ENCODE peak calls at places on chromosomes 3 and 15, in six cellular contexts. K is AG09319, H is GM20000, E is BJ, R is hepatocyte, O is GM12864. V is an unnamed sample.

GRCh38 chr3:14773691-14774128 is 45.1 kb upstream of the FGD5 start:
- DNase-seq in K (no peak), H (no peak), E (no peak), R (no peak), O (no peak), V (no peak)

GRCh38 chr3:9747267-9747666 is 2.5 kb upstream of the OGG1 start:
- DNase-seq in K (no peak), H (no peak), E (no peak), R (no peak), O (no peak), V (no peak)

GRCh38 chr15:31440754-31441298 is 114.2 kb downstream of the KLF13 start:
- DNase-seq in K (no peak), H (no peak), E (no peak), R (peak), O (no peak), V (peak)

GRCh38 chr3:20511863-20512262 is 325.9 kb upstream of the SGO1 start:
- DNase-seq in K (peak), H (peak), E (peak), R (peak), O (no peak), V (peak)

GRCh38 chr15:44536298-44536961 is 517 bp upstream of the EIF3J start:
- DNase-seq in K (peak), H (no peak), E (peak), R (peak), O (no peak), V (no peak)

GRCh38 chr3:56314842-56315241 is 153.4 kb downstream of the ERC2 start:
- DNase-seq in K (peak), H (no peak), E (peak), R (no peak), O (no peak), V (no peak)

GRCh38 chr3:46663611-46664135 is 29.8 kb downstream of the ALS2CL start:
- DNase-seq in K (no peak), H (peak), E (no peak), R (peak), O (no peak), V (peak)

GRCh38 chr3:141828487-141829284 is 47.8 kb upstream of the ATP1B3 start:
- DNase-seq in K (no peak), H (no peak), E (no peak), R (peak), O (no peak), V (no peak)

GRCh38 chr15:101044625-101045235 is 125.6 kb downstream of the LRRK1 start:
- DNase-seq in K (no peak), H (no peak), E (no peak), R (no peak), O (no peak), V (no peak)

GRCh38 chr15:35061171-35062163 is 23.6 kb downstream of the NANOGP8 start:
- DNase-seq in K (peak), H (no peak), E (no peak), R (no peak), O (no peak), V (no peak)

GRCh38 chr15:64133619-64134018 is 17.9 kb upstream of the SNX22 start:
- DNase-seq in K (no peak), H (no peak), E (no peak), R (no peak), O (no peak), V (no peak)

GRCh38 chr3:186180891-186181471 is 72.1 kb upstream of the ETV5 start:
- DNase-seq in K (no peak), H (no peak), E (no peak), R (no peak), O (no peak), V (no peak)

GRCh38 chr3:30696403-30696819 is 90.0 kb downstream of the TGFBR2 start:
- DNase-seq in K (no peak), H (no peak), E (no peak), R (no peak), O (no peak), V (no peak)

GRCh38 chr3:30698549-30698948 is 92.1 kb downstream of the TGFBR2 start:
- DNase-seq in K (no peak), H (no peak), E (no peak), R (no peak), O (no peak), V (no peak)

GRCh38 chr3:30695302-30696061 is 89.1 kb downstream of the TGFBR2 start:
- DNase-seq in K (no peak), H (no peak), E (no peak), R (no peak), O (no peak), V (no peak)

GRCh38 chr3:30694668-30695067 is 88.3 kb downstream of the TGFBR2 start:
- DNase-seq in K (no peak), H (no peak), E (no peak), R (no peak), O (no peak), V (no peak)

DNA sequence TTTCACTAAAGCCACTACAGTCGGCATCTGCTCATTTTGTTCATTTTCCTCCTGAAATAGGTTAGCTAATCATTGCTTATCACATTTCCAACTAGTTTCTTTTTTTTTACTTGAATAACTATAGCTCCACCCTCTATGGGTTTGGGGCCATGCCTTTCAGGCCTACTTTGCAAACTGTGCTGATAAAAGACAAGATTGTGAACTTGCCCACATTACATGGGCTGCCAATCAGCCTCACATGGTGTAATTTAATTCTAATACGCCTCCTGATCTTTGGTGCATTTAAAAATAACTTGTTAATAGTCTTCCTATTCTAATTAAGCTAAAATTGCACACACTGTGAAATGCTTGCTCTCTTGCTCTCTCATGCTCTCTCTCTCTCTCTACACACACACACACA is 90.5 kb downstream of the TGFBR2 start:
- DNase-seq in K (no peak), H (no peak), E (no peak), R (no peak), O (no peak), V (no peak)
- TF ChIP-seq CTCF in K (no peak), H (no peak), E (no peak), R (no peak), O (no peak), V (no peak)

GRCh38 chr15:75596703-75597345 is 17.7 kb upstream of the PTPN9 start:
- DNase-seq in K (no peak), H (no peak), E (no peak), R (no peak), O (no peak), V (no peak)
- TF ChIP-seq CTCF in K (no peak), H (no peak), E (no peak), R (no peak), O (no peak), V (no peak)

GRCh38 chr3:76024640-76025039 is 239.3 kb upstream of the ZNF717 start:
- DNase-seq in K (no peak), H (no peak), E (no peak), R (peak), O (no peak), V (no peak)
- TF ChIP-seq CTCF in K (peak), H (no peak), E (peak), R (peak), O (no peak), V (no peak)

DNA sequence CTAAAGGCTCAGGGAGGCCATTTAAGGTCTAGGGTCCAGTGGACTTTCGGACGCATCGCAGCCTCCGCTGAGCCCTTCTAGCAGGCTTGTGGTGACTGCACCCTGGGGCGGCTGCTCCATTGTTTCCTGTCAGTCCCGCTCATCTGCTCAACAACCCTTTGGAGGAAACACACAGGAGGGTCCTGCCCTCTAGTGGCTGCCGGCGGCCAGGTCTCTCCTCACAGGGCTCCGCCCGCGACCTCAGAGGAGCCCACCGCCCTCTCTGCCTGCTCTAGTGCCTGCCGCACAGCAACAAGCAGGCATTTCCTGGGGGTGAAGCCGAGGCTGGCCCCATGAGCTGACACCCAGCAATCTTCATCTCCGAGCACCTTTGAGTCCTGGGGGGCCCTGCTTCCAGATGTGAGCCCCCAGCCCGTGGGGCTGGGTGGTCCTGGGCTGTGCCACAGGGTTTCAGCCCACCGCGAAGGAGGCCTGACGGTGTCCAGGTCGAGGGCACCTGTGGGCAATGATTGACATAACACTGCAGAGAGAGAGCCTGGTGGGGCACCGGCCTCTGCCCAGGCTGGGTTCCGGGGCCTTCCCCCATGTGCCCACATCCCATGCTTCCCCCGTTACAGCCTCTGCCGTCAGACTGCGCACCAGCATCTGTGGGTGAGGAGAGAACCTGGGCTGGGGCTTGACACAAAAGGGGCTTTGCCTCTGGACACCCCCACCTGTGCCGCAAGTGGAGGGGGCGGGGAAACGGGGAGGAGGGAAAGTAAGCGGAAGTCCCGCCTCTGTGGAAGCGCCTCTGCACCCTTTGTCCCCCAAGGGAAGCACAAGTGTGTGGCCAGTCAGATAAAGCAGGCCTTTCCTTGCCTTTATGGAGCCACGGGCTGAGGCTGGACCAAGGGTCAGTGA is 27.0 kb upstream of the SFMBT1 start:
- DNase-seq in K (peak), H (peak), E (no peak), R (peak), O (peak), V (peak)
- TF ChIP-seq CTCF in K (peak), H (peak), E (peak), R (peak), O (peak), V (peak)

GRCh38 chr15:83873966-83874365 is 220.0 kb downstream of the ADAMTSL3 start:
- DNase-seq in K (no peak), H (no peak), E (no peak), R (no peak), O (no peak), V (no peak)

GRCh38 chr15:83869329-83869728 is 215.4 kb downstream of the ADAMTSL3 start:
- DNase-seq in K (no peak), H (no peak), E (no peak), R (no peak), O (no peak), V (no peak)

DNA sequence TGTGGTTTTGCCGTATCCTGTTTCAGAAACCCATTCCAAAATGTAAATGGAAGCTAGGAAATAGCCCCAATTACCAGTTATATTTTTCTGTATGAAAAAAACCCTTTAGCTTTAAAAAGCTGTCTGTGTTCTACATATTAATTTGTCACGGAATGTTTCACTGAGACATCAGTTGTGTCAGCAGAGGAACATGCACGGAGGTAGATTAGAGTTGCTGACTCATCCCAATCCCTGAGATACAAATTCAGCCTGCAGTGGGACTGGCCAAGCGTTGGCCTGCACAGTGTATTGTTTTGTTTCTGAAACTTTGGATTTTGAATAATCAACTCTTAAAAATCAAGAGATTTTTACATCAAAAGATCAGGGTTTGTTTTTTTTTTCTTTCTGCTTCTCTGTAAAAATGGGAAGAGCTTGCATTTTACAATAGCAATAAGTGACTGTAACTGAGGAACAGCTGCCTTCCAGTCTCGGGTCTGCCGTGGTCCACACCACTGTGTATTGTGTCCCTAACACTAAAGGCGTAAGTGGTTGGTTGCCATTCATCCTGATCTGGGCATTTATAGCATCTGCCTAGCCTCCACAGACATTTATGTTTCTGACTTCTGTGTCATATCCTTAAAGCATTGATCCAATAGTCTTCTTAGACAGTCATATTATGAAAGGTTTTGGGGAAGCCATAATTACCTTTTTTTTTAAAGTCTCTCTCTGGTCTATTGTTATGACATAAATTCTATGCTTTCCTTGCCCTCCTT is 218.1 kb downstream of the ADAMTSL3 start:
- DNase-seq in K (peak), H (peak), E (no peak), R (peak), O (peak), V (peak)
- TF ChIP-seq CTCF in K (no peak), H (no peak), E (no peak), R (no peak), O (no peak), V (no peak)